ENCODE peak calls at places on chromosome 20, in six cellular contexts. X is right atrium auricular region, Y is cardiac muscle cell, Q is AG10803, C is lung, E is lower lobe of right lung. D is an unnamed sample.

GRCh38 chr20:48047453-48047852 is 262.2 kb upstream of the SULF2 start:
- DNase-seq in X (no peak), Y (no peak), Q (no peak), C (no peak), E (no peak), D (no peak)

GRCh38 chr20:35117148-35117547 is 24.5 kb upstream of the TRPC4AP start:
- DNase-seq in X (no peak), Y (no peak), Q (no peak), C (no peak), E (no peak), D (no peak)

GRCh38 chr20:63619086-63619485 is 7.8 kb downstream of the GMEB2 start:
- DNase-seq in X (no peak), Y (no peak), Q (no peak), C (no peak), E (no peak), D (no peak)

GRCh38 chr20:1595333-1595732 is 24.5 kb downstream of the SIRPB1 start:
- DNase-seq in X (no peak), Y (no peak), Q (no peak), C (no peak), E (no peak), D (no peak)

GRCh38 chr20:33475381-33476160 is 14.3 kb upstream of the CBFA2T2 start:
- DNase-seq in X (no peak), Y (no peak), Q (no peak), C (no peak), E (no peak), D (no peak)

GRCh38 chr20:58719971-58720371 is 27.4 kb downstream of the NPEPL1 start:
- DNase-seq in X (peak), Y (no peak), Q (no peak), C (peak), E (no peak), D (no peak)

GRCh38 chr20:18055261-18055660 is 2.5 kb downstream of the OVOL2 start:
- DNase-seq in X (no peak), Y (no peak), Q (no peak), C (no peak), E (no peak), D (no peak)

GRCh38 chr20:19015326-19015725 is 197.1 kb upstream of the SLC24A3 start:
- DNase-seq in X (peak), Y (no peak), Q (no peak), C (no peak), E (no peak), D (no peak)

GRCh38 chr20:59603727-59604608 is at the start of gene PHACTR3:
- DNase-seq in X (no peak), Y (no peak), Q (no peak), C (no peak), E (no peak), D (no peak)

GRCh38 chr20:63652192-63652980 is 838 bp downstream of the STMN3 start:
- DNase-seq in X (no peak), Y (peak), Q (no peak), C (no peak), E (peak), D (no peak)

GRCh38 chr20:16241911-16242310 is 331.3 kb downstream of the KIF16B start:
- DNase-seq in X (no peak), Y (peak), Q (no peak), C (no peak), E (no peak), D (peak)

GRCh38 chr20:35607003-35607735 is 8.5 kb upstream of the SPAG4 start:
- DNase-seq in X (no peak), Y (no peak), Q (no peak), C (no peak), E (peak), D (peak)

GRCh38 chr20:35018578-35019371 is 63.1 kb downstream of the MYH7B start:
- DNase-seq in X (peak), Y (no peak), Q (peak), C (no peak), E (no peak), D (no peak)

GRCh38 chr20:41175727-41176330 is 38.5 kb downstream of the PLCG1 start:
- DNase-seq in X (peak), Y (no peak), Q (no peak), C (no peak), E (no peak), D (no peak)

GRCh38 chr20:3785240-3786125 is 1.1 kb downstream of the CENPB start:
- DNase-seq in X (no peak), Y (no peak), Q (peak), C (no peak), E (peak), D (no peak)

GRCh38 chr20:41051426-41051825 is 22.8 kb downstream of the TOP1 start:
- DNase-seq in X (no peak), Y (no peak), Q (no peak), C (no peak), E (no peak), D (no peak)

GRCh38 chr20:24778585-24779031 is 170.5 kb upstream of the CST7 start:
- DNase-seq in X (no peak), Y (no peak), Q (no peak), C (no peak), E (no peak), D (no peak)

GRCh38 chr20:37417857-37418501 is 72.0 kb downstream of the SRC start:
- DNase-seq in X (no peak), Y (no peak), Q (peak), C (no peak), E (no peak), D (no peak)

GRCh38 chr20:32641464-32641863 is 32.3 kb downstream of the C20orf203 start:
- DNase-seq in X (no peak), Y (no peak), Q (no peak), C (no peak), E (no peak), D (no peak)

GRCh38 chr20:36845288-36845969 is 30.5 kb upstream of the TLDC2 start:
- DNase-seq in X (no peak), Y (no peak), Q (no peak), C (no peak), E (no peak), D (no peak)

GRCh38 chr20:1278323-1278660 is 12.2 kb downstream of the SNPH start:
- DNase-seq in X (no peak), Y (no peak), Q (no peak), C (no peak), E (no peak), D (no peak)

GRCh38 chr20:21184810-21185209 is 58.9 kb downstream of the KIZ start:
- DNase-seq in X (no peak), Y (no peak), Q (peak), C (no peak), E (no peak), D (no peak)

GRCh38 chr20:48635791-48636267 is 192.0 kb downstream of the PREX1 start:
- DNase-seq in X (no peak), Y (peak), Q (no peak), C (no peak), E (peak), D (peak)

GRCh38 chr20:36883972-36884535 is 8.1 kb downstream of the TLDC2 start:
- DNase-seq in X (no peak), Y (no peak), Q (no peak), C (no peak), E (no peak), D (no peak)

GRCh38 chr20:34979366-34980153 is 23.9 kb downstream of the MYH7B start:
- DNase-seq in X (no peak), Y (peak), Q (no peak), C (no peak), E (no peak), D (no peak)

GRCh38 chr20:3932277-3933073 is 43.3 kb downstream of the PANK2 start:
- DNase-seq in X (no peak), Y (peak), Q (peak), C (no peak), E (no peak), D (no peak)

GRCh38 chr20:25402583-25402982 is 4.9 kb upstream of the GINS1 start:
- DNase-seq in X (no peak), Y (no peak), Q (no peak), C (no peak), E (no peak), D (no peak)

GRCh38 chr20:38270869-38271608 is 10.5 kb upstream of the KIAA1755 start:
- DNase-seq in X (peak), Y (no peak), Q (peak), C (no peak), E (no peak), D (no peak)

GRCh38 chr20:23160536-23161243 is 74.6 kb upstream of the CD93 start:
- DNase-seq in X (peak), Y (no peak), Q (no peak), C (no peak), E (no peak), D (no peak)

GRCh38 chr20:768426-768978 is at the start of gene SLC52A3:
- DNase-seq in X (no peak), Y (peak), Q (no peak), C (peak), E (peak), D (no peak)

DNA sequence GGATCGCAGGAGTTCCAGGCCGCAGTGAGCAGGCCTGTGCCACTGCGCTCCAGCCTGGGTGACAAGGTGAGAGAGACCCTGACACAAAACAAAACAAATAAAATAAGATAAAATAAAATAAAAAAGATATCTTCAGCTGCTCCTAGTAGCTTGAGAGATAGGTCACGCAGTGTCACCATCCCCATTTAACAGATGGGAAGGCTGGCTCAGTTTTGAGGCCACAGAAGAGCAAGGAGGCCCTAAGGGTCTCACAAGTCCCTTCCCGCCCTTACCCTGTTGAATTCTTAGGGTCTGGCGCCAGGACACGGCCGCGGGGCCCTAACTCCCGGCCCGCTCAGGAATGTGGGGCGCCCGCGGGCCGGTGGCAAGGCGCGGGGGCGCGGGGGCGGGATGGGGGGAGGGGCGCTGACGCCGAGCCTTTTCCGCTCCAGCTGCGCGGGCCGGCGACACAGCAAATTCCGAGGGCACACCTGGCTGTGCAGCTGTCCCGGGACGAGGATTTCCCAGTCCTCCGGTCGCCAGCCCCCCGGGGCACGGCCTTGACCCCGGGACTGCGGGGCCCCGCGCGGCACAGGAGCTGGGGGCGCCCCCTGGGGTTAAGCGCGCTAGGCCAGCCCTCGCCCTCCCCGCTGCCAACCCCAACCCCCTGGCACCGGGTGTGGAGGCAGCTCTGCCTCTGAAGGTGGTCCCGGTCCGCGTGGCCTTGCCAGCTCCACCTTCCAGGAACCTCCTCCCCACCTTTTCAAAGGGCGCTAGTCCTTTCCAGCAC is 10.3 kb upstream of the R3HDML start:
- DNase-seq in X (no peak), Y (no peak), Q (no peak), C (no peak), E (no peak), D (no peak)
- H3K4me3 ChIP-seq in X (peak), Y (no peak), Q (peak), C (no peak), E (peak), D (peak)

GRCh38 chr20:13626724-13627123 is 12.0 kb downstream of the TASP1 start:
- DNase-seq in X (no peak), Y (no peak), Q (no peak), C (no peak), E (no peak), D (no peak)
- TF ChIP-seq CTCF in X (no peak), Y (no peak), Q (no peak), C (no peak), E (no peak), D (no peak)

GRCh38 chr20:50582092-50582491 is 71.9 kb downstream of the PTPN1 start:
- DNase-seq in X (no peak), Y (no peak), Q (no peak), C (no peak), E (no peak), D (no peak)
- H3K4me3 ChIP-seq in X (no peak), Y (no peak), Q (no peak), C (no peak), E (no peak), D (no peak)

DNA sequence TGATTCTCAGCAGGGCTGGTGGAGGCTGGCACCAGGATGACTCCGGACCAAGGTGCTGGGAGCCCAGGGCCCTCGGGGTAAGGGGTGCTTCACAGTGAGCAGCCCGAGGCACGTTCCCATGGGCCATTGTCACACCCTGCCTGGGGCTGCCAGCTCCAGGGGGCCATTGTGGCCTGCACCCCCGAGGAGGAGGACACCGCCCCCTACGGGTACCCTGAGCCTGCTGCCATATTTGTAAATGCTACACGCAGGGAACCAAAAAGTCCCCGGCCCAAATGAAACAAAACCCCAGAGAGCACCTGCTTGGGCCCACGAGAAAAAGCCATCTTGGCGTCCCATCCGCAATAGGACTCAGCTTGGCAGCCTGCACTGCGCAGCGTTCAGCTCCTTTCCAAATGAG is 64.7 kb upstream of the GATA5 start:
- DNase-seq in X (no peak), Y (no peak), Q (no peak), C (no peak), E (no peak), D (no peak)
- TF ChIP-seq CTCF in X (no peak), Y (no peak), Q (no peak), C (no peak), E (no peak), D (no peak)

DNA sequence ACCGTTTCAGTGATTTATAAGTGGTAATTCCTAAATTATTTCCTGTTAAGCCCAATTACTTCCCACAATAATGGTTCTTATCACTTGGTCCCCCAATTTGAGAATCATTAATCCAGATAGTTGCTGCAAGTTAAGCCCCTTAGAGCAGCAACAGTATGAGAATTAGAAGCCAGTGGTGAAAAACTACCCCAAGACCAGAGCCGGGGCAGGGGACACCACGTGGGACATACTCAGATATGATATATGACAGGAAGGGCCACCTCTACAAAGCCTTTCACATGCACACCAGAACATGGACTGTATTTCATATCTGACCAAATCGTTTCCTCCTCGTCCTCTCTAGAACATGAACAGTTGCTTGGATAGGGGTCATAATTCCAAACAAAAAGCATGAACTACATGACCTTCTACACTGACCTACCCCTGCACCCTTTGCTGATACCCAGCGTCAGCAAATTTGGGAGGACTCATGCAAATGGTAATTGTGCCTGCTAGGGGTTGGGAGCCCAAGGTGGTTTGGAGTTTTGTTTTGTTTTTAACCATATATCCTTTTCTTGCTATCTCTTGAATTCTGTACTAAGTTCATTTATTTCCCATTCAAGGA is 3.9 kb downstream of the JAG1 start:
- DNase-seq in X (peak), Y (no peak), Q (no peak), C (no peak), E (no peak), D (no peak)
- H3K4me3 ChIP-seq in X (peak), Y (peak), Q (no peak), C (peak), E (peak), D (no peak)

GRCh38 chr20:13644010-13644409 is 5.3 kb upstream of the TASP1 start:
- DNase-seq in X (no peak), Y (no peak), Q (peak), C (no peak), E (no peak), D (no peak)
- TF ChIP-seq CTCF in X (no peak), Y (no peak), Q (peak), C (no peak), E (no peak), D (no peak)

GRCh38 chr20:43508604-43509040 is 1.1 kb downstream of the L3MBTL1 start:
- DNase-seq in X (no peak), Y (peak), Q (no peak), C (no peak), E (no peak), D (no peak)
- H3K4me3 ChIP-seq in X (no peak), Y (no peak), Q (no peak), C (no peak), E (no peak), D (no peak)

D was measured in GM12865.